ENCODE peak calls at places on chromosomes 4 and X, in four cellular contexts. V is C1 segment of cervical spinal cord; E is stimulated activated CD8-positive, alpha-beta memory T cell treated with anti-CD3 and anti-CD28 coated beads, Interleukin-12 subunit alpha, Interleukin-12 subunit beta, amount 100 ng/mL, for 1 hour; T is WERI-Rb-1. L is an unnamed sample.

GRCh38 chr4:153535735-153536494 is 69.8 kb downstream of the TMEM131L start:
- DNase-seq in V (no peak), E (no peak), T (no peak), L (peak)

GRCh38 chr4:48899950-48900349 is 6.6 kb downstream of the OCIAD2 start:
- DNase-seq in V (no peak), E (no peak), T (no peak), L (no peak)

GRCh38 chr4:23477905-23478304 is 411.9 kb downstream of the PPARGC1A start:
- DNase-seq in V (no peak), E (no peak), T (no peak), L (no peak)

GRCh38 chr4:89657931-89658700 is 178.8 kb downstream of the SNCA start:
- DNase-seq in V (no peak), E (no peak), T (no peak), L (no peak)

GRCh38 chr4:54668031-54668611 is 10.4 kb downstream of the KIT start:
- DNase-seq in V (no peak), E (no peak), T (no peak), L (peak)

GRCh38 chrX:46589977-46590723 is 16.6 kb downstream of the CHST7 start:
- DNase-seq in V (no peak), E (no peak), T (no peak), L (no peak)

GRCh38 chr4:139740531-139741041 is 75.0 kb downstream of the MGST2 start:
- DNase-seq in V (no peak), E (no peak), T (no peak), L (peak)

GRCh38 chr4:68373513-68373912 is 23.6 kb upstream of the YTHDC1 start:
- DNase-seq in V (peak), E (no peak), T (no peak), L (peak)

GRCh38 chr4:6112606-6113290 is 87.6 kb downstream of the JAKMIP1 start:
- DNase-seq in V (no peak), E (no peak), T (no peak), L (peak)

GRCh38 chr4:150867148-150867547 is 147.9 kb downstream of the LRBA start:
- DNase-seq in V (peak), E (peak), T (peak), L (no peak)

GRCh38 chr4:146134761-146135160 is 40.8 kb upstream of the LSM6 start:
- DNase-seq in V (no peak), E (no peak), T (no peak), L (no peak)

GRCh38 chr4:5760246-5760645 is 49.2 kb downstream of the EVC start:
- DNase-seq in V (no peak), E (no peak), T (no peak), L (no peak)

GRCh38 chr4:52529983-52530382 is 129.1 kb downstream of the USP46 start:
- DNase-seq in V (no peak), E (no peak), T (no peak), L (no peak)

GRCh38 chrX:36199926-36200325 is 280.4 kb downstream of the CFAP47 start:
- DNase-seq in V (no peak), E (no peak), T (no peak), L (no peak)

GRCh38 chrX:110825972-110826371 is 30.4 kb upstream of the CHRDL1 start:
- DNase-seq in V (no peak), E (no peak), T (no peak), L (no peak)

GRCh38 chrX:28582494-28582893 is 4.8 kb upstream of the IL1RAPL1 start:
- DNase-seq in V (no peak), E (no peak), T (no peak), L (no peak)

GRCh38 chr4:55866973-55867574 is 13.6 kb downstream of the EXOC1 start:
- DNase-seq in V (no peak), E (no peak), T (peak), L (no peak)

GRCh38 chr4:7191546-7192251 is 639 bp upstream of the SORCS2 start:
- DNase-seq in V (no peak), E (no peak), T (no peak), L (no peak)

GRCh38 chr4:186719925-186720694 is 3.5 kb downstream of the FAT1 start:
- DNase-seq in V (no peak), E (no peak), T (no peak), L (peak)

GRCh38 chr4:114076865-114077264 is 97.4 kb upstream of the ARSJ start:
- DNase-seq in V (no peak), E (no peak), T (no peak), L (no peak)

GRCh38 chr4:123025398-123025797 is 103.0 kb upstream of the NUDT6 start:
- DNase-seq in V (no peak), E (no peak), T (no peak), L (no peak)

GRCh38 chrX:134998246-134998645 is 7.5 kb downstream of the SMIM10 start:
- DNase-seq in V (no peak), E (no peak), T (no peak), L (no peak)

GRCh38 chr4:38590017-38590416 is 74.0 kb upstream of the KLF3 start:
- DNase-seq in V (no peak), E (no peak), T (no peak), L (no peak)

GRCh38 chr4:165787516-165788274 is 85.3 kb upstream of the TLL1 start:
- DNase-seq in V (no peak), E (no peak), T (no peak), L (no peak)

GRCh38 chr4:37628977-37629609 is 57.1 kb downstream of the RELL1 start:
- DNase-seq in V (no peak), E (no peak), T (peak), L (no peak)

GRCh38 chrX:51851507-51852085 is 41.8 kb upstream of the MAGED1 start:
- DNase-seq in V (no peak), E (no peak), T (no peak), L (no peak)

GRCh38 chr4:40530961-40531635 is 98.6 kb downstream of the RBM47 start:
- DNase-seq in V (no peak), E (no peak), T (no peak), L (no peak)

L was measured in endodermal cell.